ENCODE peak calls at places on chromosomes 2 and 18, in eight cellular contexts. One of them, this sample, is unnamed.

GRCh38 chr2:238467772-238468171 is 41.0 kb downstream of the ASB1 start:
- DNase-seq in A172: no peak
- DNase-seq in lower leg skin: no peak
- DNase-seq in right lobe of liver: no peak
- DNase-seq in central memory CD4-positive, alpha-beta T cell: no peak
- DNase-seq in activated CD8-positive, alpha-beta memory T cell treated with anti-CD3 and anti-CD28 coated beads for 1 hour: no peak
- DNase-seq in stimulated activated CD8-positive, alpha-beta memory T cell treated with anti-CD3 and anti-CD28 coated beads, Interleukin-12 subunit alpha, Interleukin-12 subunit beta, amount 100 ng/mL, for 4 hours: no peak
- DNase-seq in fibroblast of the aortic adventitia: peak
- DNase-seq in this sample: no peak

GRCh38 chr2:96921561-96922303 is 51.9 kb upstream of the SEMA4C start:
- DNase-seq in A172: no peak
- DNase-seq in lower leg skin: no peak
- DNase-seq in right lobe of liver: no peak
- DNase-seq in central memory CD4-positive, alpha-beta T cell: no peak
- DNase-seq in activated CD8-positive, alpha-beta memory T cell treated with anti-CD3 and anti-CD28 coated beads for 1 hour: no peak
- DNase-seq in stimulated activated CD8-positive, alpha-beta memory T cell treated with anti-CD3 and anti-CD28 coated beads, Interleukin-12 subunit alpha, Interleukin-12 subunit beta, amount 100 ng/mL, for 4 hours: no peak
- DNase-seq in fibroblast of the aortic adventitia: no peak
- DNase-seq in this sample: no peak

GRCh38 chr2:237662671-237663093 is 35.3 kb downstream of the LRRFIP1 start:
- DNase-seq in A172: peak
- DNase-seq in lower leg skin: peak
- DNase-seq in right lobe of liver: peak
- DNase-seq in central memory CD4-positive, alpha-beta T cell: peak
- DNase-seq in activated CD8-positive, alpha-beta memory T cell treated with anti-CD3 and anti-CD28 coated beads for 1 hour: no peak
- DNase-seq in stimulated activated CD8-positive, alpha-beta memory T cell treated with anti-CD3 and anti-CD28 coated beads, Interleukin-12 subunit alpha, Interleukin-12 subunit beta, amount 100 ng/mL, for 4 hours: peak
- DNase-seq in fibroblast of the aortic adventitia: peak
- DNase-seq in this sample: peak

GRCh38 chr18:25236736-25237135 is 115.2 kb downstream of the ZNF521 start:
- DNase-seq in A172: no peak
- DNase-seq in lower leg skin: no peak
- DNase-seq in right lobe of liver: no peak
- DNase-seq in central memory CD4-positive, alpha-beta T cell: no peak
- DNase-seq in activated CD8-positive, alpha-beta memory T cell treated with anti-CD3 and anti-CD28 coated beads for 1 hour: no peak
- DNase-seq in stimulated activated CD8-positive, alpha-beta memory T cell treated with anti-CD3 and anti-CD28 coated beads, Interleukin-12 subunit alpha, Interleukin-12 subunit beta, amount 100 ng/mL, for 4 hours: no peak
- DNase-seq in fibroblast of the aortic adventitia: no peak
- DNase-seq in this sample: no peak

GRCh38 chr2:188333751-188334524 is 42.3 kb downstream of the GULP1 start:
- DNase-seq in A172: no peak
- DNase-seq in lower leg skin: no peak
- DNase-seq in right lobe of liver: no peak
- DNase-seq in central memory CD4-positive, alpha-beta T cell: no peak
- DNase-seq in activated CD8-positive, alpha-beta memory T cell treated with anti-CD3 and anti-CD28 coated beads for 1 hour: no peak
- DNase-seq in stimulated activated CD8-positive, alpha-beta memory T cell treated with anti-CD3 and anti-CD28 coated beads, Interleukin-12 subunit alpha, Interleukin-12 subunit beta, amount 100 ng/mL, for 4 hours: no peak
- DNase-seq in fibroblast of the aortic adventitia: peak
- DNase-seq in this sample: no peak

GRCh38 chr2:38652431-38653273 is 13.3 kb upstream of the GALM start:
- DNase-seq in A172: no peak
- DNase-seq in lower leg skin: no peak
- DNase-seq in right lobe of liver: no peak
- DNase-seq in central memory CD4-positive, alpha-beta T cell: no peak
- DNase-seq in activated CD8-positive, alpha-beta memory T cell treated with anti-CD3 and anti-CD28 coated beads for 1 hour: no peak
- DNase-seq in stimulated activated CD8-positive, alpha-beta memory T cell treated with anti-CD3 and anti-CD28 coated beads, Interleukin-12 subunit alpha, Interleukin-12 subunit beta, amount 100 ng/mL, for 4 hours: no peak
- DNase-seq in fibroblast of the aortic adventitia: no peak
- DNase-seq in this sample: no peak

GRCh38 chr2:16548036-16548435 is 117.6 kb downstream of the CYRIA start:
- DNase-seq in A172: no peak
- DNase-seq in lower leg skin: no peak
- DNase-seq in right lobe of liver: no peak
- DNase-seq in central memory CD4-positive, alpha-beta T cell: no peak
- DNase-seq in activated CD8-positive, alpha-beta memory T cell treated with anti-CD3 and anti-CD28 coated beads for 1 hour: no peak
- DNase-seq in stimulated activated CD8-positive, alpha-beta memory T cell treated with anti-CD3 and anti-CD28 coated beads, Interleukin-12 subunit alpha, Interleukin-12 subunit beta, amount 100 ng/mL, for 4 hours: no peak
- DNase-seq in fibroblast of the aortic adventitia: no peak
- DNase-seq in this sample: no peak

GRCh38 chr18:48019557-48019956 is 89.1 kb upstream of the SMAD2 start:
- DNase-seq in A172: no peak
- DNase-seq in lower leg skin: no peak
- DNase-seq in right lobe of liver: no peak
- DNase-seq in central memory CD4-positive, alpha-beta T cell: no peak
- DNase-seq in activated CD8-positive, alpha-beta memory T cell treated with anti-CD3 and anti-CD28 coated beads for 1 hour: no peak
- DNase-seq in stimulated activated CD8-positive, alpha-beta memory T cell treated with anti-CD3 and anti-CD28 coated beads, Interleukin-12 subunit alpha, Interleukin-12 subunit beta, amount 100 ng/mL, for 4 hours: no peak
- DNase-seq in fibroblast of the aortic adventitia: no peak
- DNase-seq in this sample: no peak

GRCh38 chr2:134272831-134273230 is 19.0 kb downstream of the MGAT5 start:
- DNase-seq in A172: no peak
- DNase-seq in lower leg skin: no peak
- DNase-seq in right lobe of liver: no peak
- DNase-seq in central memory CD4-positive, alpha-beta T cell: no peak
- DNase-seq in activated CD8-positive, alpha-beta memory T cell treated with anti-CD3 and anti-CD28 coated beads for 1 hour: no peak
- DNase-seq in stimulated activated CD8-positive, alpha-beta memory T cell treated with anti-CD3 and anti-CD28 coated beads, Interleukin-12 subunit alpha, Interleukin-12 subunit beta, amount 100 ng/mL, for 4 hours: no peak
- DNase-seq in fibroblast of the aortic adventitia: no peak
- DNase-seq in this sample: no peak

GRCh38 chr2:1658394-1659151 is 85.7 kb downstream of the PXDN start:
- DNase-seq in A172: no peak
- DNase-seq in lower leg skin: peak
- DNase-seq in right lobe of liver: peak
- DNase-seq in central memory CD4-positive, alpha-beta T cell: no peak
- DNase-seq in activated CD8-positive, alpha-beta memory T cell treated with anti-CD3 and anti-CD28 coated beads for 1 hour: no peak
- DNase-seq in stimulated activated CD8-positive, alpha-beta memory T cell treated with anti-CD3 and anti-CD28 coated beads, Interleukin-12 subunit alpha, Interleukin-12 subunit beta, amount 100 ng/mL, for 4 hours: no peak
- DNase-seq in fibroblast of the aortic adventitia: no peak
- DNase-seq in this sample: no peak

GRCh38 chr2:119106301-119106897 is 52.2 kb downstream of the C1QL2 start:
- DNase-seq in A172: peak
- DNase-seq in lower leg skin: no peak
- DNase-seq in right lobe of liver: peak
- DNase-seq in central memory CD4-positive, alpha-beta T cell: no peak
- DNase-seq in activated CD8-positive, alpha-beta memory T cell treated with anti-CD3 and anti-CD28 coated beads for 1 hour: peak
- DNase-seq in stimulated activated CD8-positive, alpha-beta memory T cell treated with anti-CD3 and anti-CD28 coated beads, Interleukin-12 subunit alpha, Interleukin-12 subunit beta, amount 100 ng/mL, for 4 hours: no peak
- DNase-seq in fibroblast of the aortic adventitia: peak
- DNase-seq in this sample: peak

GRCh38 chr2:120246546-120247300 is 5.9 kb upstream of the RALB start:
- DNase-seq in A172: peak
- DNase-seq in lower leg skin: no peak
- DNase-seq in right lobe of liver: no peak
- DNase-seq in central memory CD4-positive, alpha-beta T cell: no peak
- DNase-seq in activated CD8-positive, alpha-beta memory T cell treated with anti-CD3 and anti-CD28 coated beads for 1 hour: no peak
- DNase-seq in stimulated activated CD8-positive, alpha-beta memory T cell treated with anti-CD3 and anti-CD28 coated beads, Interleukin-12 subunit alpha, Interleukin-12 subunit beta, amount 100 ng/mL, for 4 hours: no peak
- DNase-seq in fibroblast of the aortic adventitia: no peak
- DNase-seq in this sample: no peak

GRCh38 chr2:128541448-128541847 is 222.8 kb upstream of the HS6ST1 start:
- DNase-seq in A172: no peak
- DNase-seq in lower leg skin: no peak
- DNase-seq in right lobe of liver: no peak
- DNase-seq in central memory CD4-positive, alpha-beta T cell: no peak
- DNase-seq in activated CD8-positive, alpha-beta memory T cell treated with anti-CD3 and anti-CD28 coated beads for 1 hour: no peak
- DNase-seq in stimulated activated CD8-positive, alpha-beta memory T cell treated with anti-CD3 and anti-CD28 coated beads, Interleukin-12 subunit alpha, Interleukin-12 subunit beta, amount 100 ng/mL, for 4 hours: no peak
- DNase-seq in fibroblast of the aortic adventitia: peak
- DNase-seq in this sample: no peak

GRCh38 chr2:4937550-4937949 is 754.6 kb upstream of the SOX11 start:
- DNase-seq in A172: no peak
- DNase-seq in lower leg skin: no peak
- DNase-seq in right lobe of liver: no peak
- DNase-seq in central memory CD4-positive, alpha-beta T cell: no peak
- DNase-seq in activated CD8-positive, alpha-beta memory T cell treated with anti-CD3 and anti-CD28 coated beads for 1 hour: no peak
- DNase-seq in stimulated activated CD8-positive, alpha-beta memory T cell treated with anti-CD3 and anti-CD28 coated beads, Interleukin-12 subunit alpha, Interleukin-12 subunit beta, amount 100 ng/mL, for 4 hours: no peak
- DNase-seq in fibroblast of the aortic adventitia: no peak
- DNase-seq in this sample: no peak

GRCh38 chr2:49265471-49265870 is 111.2 kb upstream of the FSHR start:
- DNase-seq in A172: no peak
- DNase-seq in lower leg skin: no peak
- DNase-seq in right lobe of liver: no peak
- DNase-seq in central memory CD4-positive, alpha-beta T cell: no peak
- DNase-seq in activated CD8-positive, alpha-beta memory T cell treated with anti-CD3 and anti-CD28 coated beads for 1 hour: no peak
- DNase-seq in stimulated activated CD8-positive, alpha-beta memory T cell treated with anti-CD3 and anti-CD28 coated beads, Interleukin-12 subunit alpha, Interleukin-12 subunit beta, amount 100 ng/mL, for 4 hours: no peak
- DNase-seq in fibroblast of the aortic adventitia: no peak
- DNase-seq in this sample: no peak

GRCh38 chr2:179020156-179020750 is 29.7 kb downstream of the CCDC141 start:
- DNase-seq in A172: peak
- DNase-seq in lower leg skin: no peak
- DNase-seq in right lobe of liver: peak
- DNase-seq in central memory CD4-positive, alpha-beta T cell: no peak
- DNase-seq in activated CD8-positive, alpha-beta memory T cell treated with anti-CD3 and anti-CD28 coated beads for 1 hour: no peak
- DNase-seq in stimulated activated CD8-positive, alpha-beta memory T cell treated with anti-CD3 and anti-CD28 coated beads, Interleukin-12 subunit alpha, Interleukin-12 subunit beta, amount 100 ng/mL, for 4 hours: no peak
- DNase-seq in fibroblast of the aortic adventitia: peak
- DNase-seq in this sample: peak

GRCh38 chr2:178891265-178891958 is 84.2 kb upstream of the TTN start:
- DNase-seq in A172: peak
- DNase-seq in lower leg skin: peak
- DNase-seq in right lobe of liver: peak
- DNase-seq in central memory CD4-positive, alpha-beta T cell: peak
- DNase-seq in activated CD8-positive, alpha-beta memory T cell treated with anti-CD3 and anti-CD28 coated beads for 1 hour: peak
- DNase-seq in stimulated activated CD8-positive, alpha-beta memory T cell treated with anti-CD3 and anti-CD28 coated beads, Interleukin-12 subunit alpha, Interleukin-12 subunit beta, amount 100 ng/mL, for 4 hours: peak
- DNase-seq in fibroblast of the aortic adventitia: peak
- DNase-seq in this sample: peak

GRCh38 chr18:12686100-12686499 is 16.4 kb downstream of the CEP76 start:
- DNase-seq in A172: peak
- DNase-seq in lower leg skin: no peak
- DNase-seq in right lobe of liver: no peak
- DNase-seq in central memory CD4-positive, alpha-beta T cell: no peak
- DNase-seq in activated CD8-positive, alpha-beta memory T cell treated with anti-CD3 and anti-CD28 coated beads for 1 hour: no peak
- DNase-seq in stimulated activated CD8-positive, alpha-beta memory T cell treated with anti-CD3 and anti-CD28 coated beads, Interleukin-12 subunit alpha, Interleukin-12 subunit beta, amount 100 ng/mL, for 4 hours: no peak
- DNase-seq in fibroblast of the aortic adventitia: peak
- DNase-seq in this sample: no peak

GRCh38 chr2:99442837-99443236 is 47.0 kb downstream of the REV1 start:
- DNase-seq in A172: no peak
- DNase-seq in lower leg skin: no peak
- DNase-seq in right lobe of liver: no peak
- DNase-seq in central memory CD4-positive, alpha-beta T cell: no peak
- DNase-seq in activated CD8-positive, alpha-beta memory T cell treated with anti-CD3 and anti-CD28 coated beads for 1 hour: no peak
- DNase-seq in stimulated activated CD8-positive, alpha-beta memory T cell treated with anti-CD3 and anti-CD28 coated beads, Interleukin-12 subunit alpha, Interleukin-12 subunit beta, amount 100 ng/mL, for 4 hours: no peak
- DNase-seq in fibroblast of the aortic adventitia: peak
- DNase-seq in this sample: no peak

GRCh38 chr2:239916205-239917127 is 108.7 kb downstream of the NDUFA10 start:
- DNase-seq in A172: no peak
- DNase-seq in lower leg skin: peak
- DNase-seq in right lobe of liver: peak
- DNase-seq in central memory CD4-positive, alpha-beta T cell: no peak
- DNase-seq in activated CD8-positive, alpha-beta memory T cell treated with anti-CD3 and anti-CD28 coated beads for 1 hour: no peak
- DNase-seq in stimulated activated CD8-positive, alpha-beta memory T cell treated with anti-CD3 and anti-CD28 coated beads, Interleukin-12 subunit alpha, Interleukin-12 subunit beta, amount 100 ng/mL, for 4 hours: no peak
- DNase-seq in fibroblast of the aortic adventitia: no peak
- DNase-seq in this sample: no peak

GRCh38 chr2:141929331-141930252 is 201.2 kb downstream of the LRP1B start:
- DNase-seq in A172: no peak
- DNase-seq in lower leg skin: no peak
- DNase-seq in right lobe of liver: no peak
- DNase-seq in central memory CD4-positive, alpha-beta T cell: no peak
- DNase-seq in activated CD8-positive, alpha-beta memory T cell treated with anti-CD3 and anti-CD28 coated beads for 1 hour: no peak
- DNase-seq in stimulated activated CD8-positive, alpha-beta memory T cell treated with anti-CD3 and anti-CD28 coated beads, Interleukin-12 subunit alpha, Interleukin-12 subunit beta, amount 100 ng/mL, for 4 hours: no peak
- DNase-seq in fibroblast of the aortic adventitia: no peak
- DNase-seq in this sample: no peak

GRCh38 chr2:96329416-96329815 is 4.3 kb downstream of the ITPRIPL1 start:
- DNase-seq in A172: peak
- DNase-seq in lower leg skin: no peak
- DNase-seq in right lobe of liver: no peak
- DNase-seq in central memory CD4-positive, alpha-beta T cell: no peak
- DNase-seq in activated CD8-positive, alpha-beta memory T cell treated with anti-CD3 and anti-CD28 coated beads for 1 hour: no peak
- DNase-seq in stimulated activated CD8-positive, alpha-beta memory T cell treated with anti-CD3 and anti-CD28 coated beads, Interleukin-12 subunit alpha, Interleukin-12 subunit beta, amount 100 ng/mL, for 4 hours: no peak
- DNase-seq in fibroblast of the aortic adventitia: peak
- DNase-seq in this sample: no peak

GRCh38 chr18:32768646-32769206 is 4.1 kb downstream of the KLHL14 start:
- DNase-seq in A172: no peak
- DNase-seq in lower leg skin: no peak
- DNase-seq in right lobe of liver: no peak
- DNase-seq in central memory CD4-positive, alpha-beta T cell: no peak
- DNase-seq in activated CD8-positive, alpha-beta memory T cell treated with anti-CD3 and anti-CD28 coated beads for 1 hour: no peak
- DNase-seq in stimulated activated CD8-positive, alpha-beta memory T cell treated with anti-CD3 and anti-CD28 coated beads, Interleukin-12 subunit alpha, Interleukin-12 subunit beta, amount 100 ng/mL, for 4 hours: no peak
- DNase-seq in fibroblast of the aortic adventitia: no peak
- DNase-seq in this sample: no peak

This sample was measured in activated T-cell treated with anti-CD3 and anti-CD28 coated beads for 48 hours.